ENCODE peak calls at places on chromosomes 6 and 20, in four cellular contexts. One of them, this sample, is unnamed.

GRCh38 chr6:31758281-31758680 is 4.2 kb upstream of the SAPCD1 start:
- DNase-seq in stimulated activated CD4-positive, alpha-beta T cell treated with anti-CD3 and anti-CD28 coated beads, Interleukin-1b, Interleukin-23, amount 100 ng/mL, for 48 hours: no peak
- DNase-seq in SIG-M5: no peak
- DNase-seq in iPS-NIHi11: no peak
- DNase-seq in this sample: no peak

GRCh38 chr20:42219005-42219404 is 600.8 kb upstream of the CHD6 start:
- DNase-seq in stimulated activated CD4-positive, alpha-beta T cell treated with anti-CD3 and anti-CD28 coated beads, Interleukin-1b, Interleukin-23, amount 100 ng/mL, for 48 hours: no peak
- DNase-seq in SIG-M5: no peak
- DNase-seq in iPS-NIHi11: no peak
- DNase-seq in this sample: no peak

GRCh38 chr20:49569403-49570115 is 1.6 kb upstream of the PTGIS start:
- DNase-seq in stimulated activated CD4-positive, alpha-beta T cell treated with anti-CD3 and anti-CD28 coated beads, Interleukin-1b, Interleukin-23, amount 100 ng/mL, for 48 hours: no peak
- DNase-seq in SIG-M5: no peak
- DNase-seq in iPS-NIHi11: no peak
- DNase-seq in this sample: no peak

GRCh38 chr20:32535953-32536823 is 48.9 kb downstream of the NOL4L start:
- DNase-seq in stimulated activated CD4-positive, alpha-beta T cell treated with anti-CD3 and anti-CD28 coated beads, Interleukin-1b, Interleukin-23, amount 100 ng/mL, for 48 hours: peak
- DNase-seq in SIG-M5: no peak
- DNase-seq in iPS-NIHi11: peak
- DNase-seq in this sample: peak

GRCh38 chr6:15663057-15663638 is 320 bp upstream of the DTNBP1 start:
- DNase-seq in stimulated activated CD4-positive, alpha-beta T cell treated with anti-CD3 and anti-CD28 coated beads, Interleukin-1b, Interleukin-23, amount 100 ng/mL, for 48 hours: peak
- DNase-seq in SIG-M5: no peak
- DNase-seq in iPS-NIHi11: peak
- DNase-seq in this sample: peak

GRCh38 chr20:29742699-29743100 is 1514.8 kb upstream of the DEFB115 start:
- DNase-seq in stimulated activated CD4-positive, alpha-beta T cell treated with anti-CD3 and anti-CD28 coated beads, Interleukin-1b, Interleukin-23, amount 100 ng/mL, for 48 hours: no peak
- DNase-seq in SIG-M5: no peak
- DNase-seq in iPS-NIHi11: no peak
- DNase-seq in this sample: no peak

GRCh38 chr6:125913864-125914351 is 42.7 kb upstream of the HINT3 start:
- DNase-seq in stimulated activated CD4-positive, alpha-beta T cell treated with anti-CD3 and anti-CD28 coated beads, Interleukin-1b, Interleukin-23, amount 100 ng/mL, for 48 hours: no peak
- DNase-seq in SIG-M5: no peak
- DNase-seq in iPS-NIHi11: no peak
- DNase-seq in this sample: no peak

GRCh38 chr6:12232339-12232738 is 57.8 kb upstream of the EDN1 start:
- DNase-seq in stimulated activated CD4-positive, alpha-beta T cell treated with anti-CD3 and anti-CD28 coated beads, Interleukin-1b, Interleukin-23, amount 100 ng/mL, for 48 hours: no peak
- DNase-seq in SIG-M5: no peak
- DNase-seq in iPS-NIHi11: no peak
- DNase-seq in this sample: no peak

GRCh38 chr6:155142902-155143609 is 120.8 kb upstream of the CLDN20 start:
- DNase-seq in stimulated activated CD4-positive, alpha-beta T cell treated with anti-CD3 and anti-CD28 coated beads, Interleukin-1b, Interleukin-23, amount 100 ng/mL, for 48 hours: no peak
- DNase-seq in SIG-M5: no peak
- DNase-seq in iPS-NIHi11: peak
- DNase-seq in this sample: no peak

GRCh38 chr6:142372348-142372747 is 70.5 kb downstream of the ADGRG6 start:
- DNase-seq in stimulated activated CD4-positive, alpha-beta T cell treated with anti-CD3 and anti-CD28 coated beads, Interleukin-1b, Interleukin-23, amount 100 ng/mL, for 48 hours: no peak
- DNase-seq in SIG-M5: no peak
- DNase-seq in iPS-NIHi11: peak
- DNase-seq in this sample: no peak

GRCh38 chr6:12957321-12958051 is 240.9 kb downstream of the PHACTR1 start:
- DNase-seq in stimulated activated CD4-positive, alpha-beta T cell treated with anti-CD3 and anti-CD28 coated beads, Interleukin-1b, Interleukin-23, amount 100 ng/mL, for 48 hours: peak
- DNase-seq in SIG-M5: no peak
- DNase-seq in iPS-NIHi11: peak
- DNase-seq in this sample: peak

GRCh38 chr6:133631421-133631820 is 257.5 kb upstream of the TCF21 start:
- DNase-seq in stimulated activated CD4-positive, alpha-beta T cell treated with anti-CD3 and anti-CD28 coated beads, Interleukin-1b, Interleukin-23, amount 100 ng/mL, for 48 hours: no peak
- DNase-seq in SIG-M5: no peak
- DNase-seq in iPS-NIHi11: no peak
- DNase-seq in this sample: no peak

GRCh38 chr6:130420911-130421310 is 55.1 kb downstream of the TMEM200A start:
- DNase-seq in stimulated activated CD4-positive, alpha-beta T cell treated with anti-CD3 and anti-CD28 coated beads, Interleukin-1b, Interleukin-23, amount 100 ng/mL, for 48 hours: no peak
- DNase-seq in SIG-M5: no peak
- DNase-seq in iPS-NIHi11: no peak
- DNase-seq in this sample: no peak

GRCh38 chr20:46364670-46365482 is 41.5 kb downstream of the ELMO2 start:
- DNase-seq in stimulated activated CD4-positive, alpha-beta T cell treated with anti-CD3 and anti-CD28 coated beads, Interleukin-1b, Interleukin-23, amount 100 ng/mL, for 48 hours: no peak
- DNase-seq in SIG-M5: no peak
- DNase-seq in iPS-NIHi11: no peak
- DNase-seq in this sample: peak

GRCh38 chr20:47740225-47741184 is 44.8 kb downstream of the SULF2 start:
- DNase-seq in stimulated activated CD4-positive, alpha-beta T cell treated with anti-CD3 and anti-CD28 coated beads, Interleukin-1b, Interleukin-23, amount 100 ng/mL, for 48 hours: no peak
- DNase-seq in SIG-M5: peak
- DNase-seq in iPS-NIHi11: peak
- DNase-seq in this sample: no peak

GRCh38 chr6:147268254-147268653 is 64.0 kb downstream of the STXBP5 start:
- DNase-seq in stimulated activated CD4-positive, alpha-beta T cell treated with anti-CD3 and anti-CD28 coated beads, Interleukin-1b, Interleukin-23, amount 100 ng/mL, for 48 hours: no peak
- DNase-seq in SIG-M5: no peak
- DNase-seq in iPS-NIHi11: no peak
- DNase-seq in this sample: no peak

GRCh38 chr6:97066056-97066455 is 141.5 kb downstream of the KLHL32 start:
- DNase-seq in stimulated activated CD4-positive, alpha-beta T cell treated with anti-CD3 and anti-CD28 coated beads, Interleukin-1b, Interleukin-23, amount 100 ng/mL, for 48 hours: peak
- DNase-seq in SIG-M5: no peak
- DNase-seq in iPS-NIHi11: no peak
- DNase-seq in this sample: no peak

GRCh38 chr6:12010635-12011275 is 1.4 kb upstream of the HIVEP1 start:
- DNase-seq in stimulated activated CD4-positive, alpha-beta T cell treated with anti-CD3 and anti-CD28 coated beads, Interleukin-1b, Interleukin-23, amount 100 ng/mL, for 48 hours: no peak
- DNase-seq in SIG-M5: no peak
- DNase-seq in iPS-NIHi11: peak
- DNase-seq in this sample: no peak

GRCh38 chr20:23875606-23876237 is 3.8 kb downstream of the CST5 start:
- DNase-seq in stimulated activated CD4-positive, alpha-beta T cell treated with anti-CD3 and anti-CD28 coated beads, Interleukin-1b, Interleukin-23, amount 100 ng/mL, for 48 hours: no peak
- DNase-seq in SIG-M5: no peak
- DNase-seq in iPS-NIHi11: no peak
- DNase-seq in this sample: no peak

GRCh38 chr6:16769986-16770376 is 8.7 kb upstream of the ATXN1 start:
- DNase-seq in stimulated activated CD4-positive, alpha-beta T cell treated with anti-CD3 and anti-CD28 coated beads, Interleukin-1b, Interleukin-23, amount 100 ng/mL, for 48 hours: no peak
- DNase-seq in SIG-M5: no peak
- DNase-seq in iPS-NIHi11: no peak
- DNase-seq in this sample: no peak

GRCh38 chr6:166007349-166008263 is 160.0 kb downstream of the TBXT start:
- DNase-seq in stimulated activated CD4-positive, alpha-beta T cell treated with anti-CD3 and anti-CD28 coated beads, Interleukin-1b, Interleukin-23, amount 100 ng/mL, for 48 hours: no peak
- DNase-seq in SIG-M5: no peak
- DNase-seq in iPS-NIHi11: no peak
- DNase-seq in this sample: no peak

GRCh38 chr20:4112490-4113420 is 97.4 kb upstream of the RNF24 start:
- DNase-seq in stimulated activated CD4-positive, alpha-beta T cell treated with anti-CD3 and anti-CD28 coated beads, Interleukin-1b, Interleukin-23, amount 100 ng/mL, for 48 hours: peak
- DNase-seq in SIG-M5: no peak
- DNase-seq in iPS-NIHi11: no peak
- DNase-seq in this sample: no peak

GRCh38 chr6:151391471-151392428 is at the start of gene ZBTB2:
- DNase-seq in stimulated activated CD4-positive, alpha-beta T cell treated with anti-CD3 and anti-CD28 coated beads, Interleukin-1b, Interleukin-23, amount 100 ng/mL, for 48 hours: peak
- DNase-seq in SIG-M5: no peak
- DNase-seq in iPS-NIHi11: peak
- DNase-seq in this sample: peak

GRCh38 chr20:50070361-50070760 is 42.6 kb downstream of the UBE2V1 start:
- DNase-seq in stimulated activated CD4-positive, alpha-beta T cell treated with anti-CD3 and anti-CD28 coated beads, Interleukin-1b, Interleukin-23, amount 100 ng/mL, for 48 hours: no peak
- DNase-seq in SIG-M5: no peak
- DNase-seq in iPS-NIHi11: no peak
- DNase-seq in this sample: no peak

GRCh38 chr6:83429857-83430605 is 820 bp downstream of the ME1 start:
- DNase-seq in stimulated activated CD4-positive, alpha-beta T cell treated with anti-CD3 and anti-CD28 coated beads, Interleukin-1b, Interleukin-23, amount 100 ng/mL, for 48 hours: no peak
- DNase-seq in SIG-M5: no peak
- DNase-seq in iPS-NIHi11: peak
- DNase-seq in this sample: peak

GRCh38 chr20:63549679-63550282 is 2.2 kb upstream of the SRMS start:
- DNase-seq in stimulated activated CD4-positive, alpha-beta T cell treated with anti-CD3 and anti-CD28 coated beads, Interleukin-1b, Interleukin-23, amount 100 ng/mL, for 48 hours: no peak
- DNase-seq in SIG-M5: no peak
- DNase-seq in iPS-NIHi11: no peak
- DNase-seq in this sample: no peak

GRCh38 chr6:33426590-33427563 is 7.0 kb downstream of the SYNGAP1 start:
- DNase-seq in stimulated activated CD4-positive, alpha-beta T cell treated with anti-CD3 and anti-CD28 coated beads, Interleukin-1b, Interleukin-23, amount 100 ng/mL, for 48 hours: no peak
- DNase-seq in SIG-M5: no peak
- DNase-seq in iPS-NIHi11: no peak
- DNase-seq in this sample: peak

GRCh38 chr20:8223096-8223870 is 91.2 kb downstream of the PLCB1 start:
- DNase-seq in stimulated activated CD4-positive, alpha-beta T cell treated with anti-CD3 and anti-CD28 coated beads, Interleukin-1b, Interleukin-23, amount 100 ng/mL, for 48 hours: no peak
- DNase-seq in SIG-M5: no peak
- DNase-seq in iPS-NIHi11: no peak
- DNase-seq in this sample: no peak

GRCh38 chr6:164010446-164011071 is 596.0 kb downstream of the QKI start:
- DNase-seq in stimulated activated CD4-positive, alpha-beta T cell treated with anti-CD3 and anti-CD28 coated beads, Interleukin-1b, Interleukin-23, amount 100 ng/mL, for 48 hours: no peak
- DNase-seq in SIG-M5: no peak
- DNase-seq in iPS-NIHi11: no peak
- DNase-seq in this sample: peak

GRCh38 chr6:82818727-82819126 is 246.9 kb downstream of the UBE3D start:
- DNase-seq in stimulated activated CD4-positive, alpha-beta T cell treated with anti-CD3 and anti-CD28 coated beads, Interleukin-1b, Interleukin-23, amount 100 ng/mL, for 48 hours: no peak
- DNase-seq in SIG-M5: no peak
- DNase-seq in iPS-NIHi11: no peak
- DNase-seq in this sample: no peak

GRCh38 chr6:106069478-106069877 is 16.7 kb upstream of the PRDM1 start:
- DNase-seq in stimulated activated CD4-positive, alpha-beta T cell treated with anti-CD3 and anti-CD28 coated beads, Interleukin-1b, Interleukin-23, amount 100 ng/mL, for 48 hours: no peak
- DNase-seq in SIG-M5: no peak
- DNase-seq in iPS-NIHi11: no peak
- DNase-seq in this sample: no peak

GRCh38 chr6:16184129-16184528 is 54.3 kb upstream of the GMPR start:
- DNase-seq in stimulated activated CD4-positive, alpha-beta T cell treated with anti-CD3 and anti-CD28 coated beads, Interleukin-1b, Interleukin-23, amount 100 ng/mL, for 48 hours: no peak
- DNase-seq in SIG-M5: no peak
- DNase-seq in iPS-NIHi11: peak
- DNase-seq in this sample: no peak

GRCh38 chr20:62202676-62203377 is 17.3 kb downstream of the HRH3 start:
- DNase-seq in stimulated activated CD4-positive, alpha-beta T cell treated with anti-CD3 and anti-CD28 coated beads, Interleukin-1b, Interleukin-23, amount 100 ng/mL, for 48 hours: no peak
- DNase-seq in SIG-M5: no peak
- DNase-seq in iPS-NIHi11: no peak
- DNase-seq in this sample: no peak

GRCh38 chr20:37504404-37505096 is 16.5 kb upstream of the NNAT start:
- DNase-seq in stimulated activated CD4-positive, alpha-beta T cell treated with anti-CD3 and anti-CD28 coated beads, Interleukin-1b, Interleukin-23, amount 100 ng/mL, for 48 hours: no peak
- DNase-seq in SIG-M5: no peak
- DNase-seq in iPS-NIHi11: peak
- DNase-seq in this sample: no peak

GRCh38 chr6:37331047-37331446 is 22.7 kb upstream of the RNF8 start:
- DNase-seq in stimulated activated CD4-positive, alpha-beta T cell treated with anti-CD3 and anti-CD28 coated beads, Interleukin-1b, Interleukin-23, amount 100 ng/mL, for 48 hours: no peak
- DNase-seq in SIG-M5: no peak
- DNase-seq in iPS-NIHi11: no peak
- DNase-seq in this sample: no peak

GRCh38 chr6:160455484-160456213 is 107.5 kb downstream of the SLC22A3 start:
- DNase-seq in stimulated activated CD4-positive, alpha-beta T cell treated with anti-CD3 and anti-CD28 coated beads, Interleukin-1b, Interleukin-23, amount 100 ng/mL, for 48 hours: peak
- DNase-seq in SIG-M5: no peak
- DNase-seq in iPS-NIHi11: peak
- DNase-seq in this sample: peak